ENCODE peak calls at places on chromosome 7, in six cellular contexts. One of them, this sample, is unnamed.

GRCh38 chr7:6117533-6117932 is 86.4 kb downstream of the ANKRD61 start:
- DNase-seq in K562: no peak
- DNase-seq in HepG2: no peak
- DNase-seq in GM12878: no peak
- DNase-seq in H1: no peak
- DNase-seq in GM12892: no peak
- DNase-seq in this sample: no peak

GRCh38 chr7:39360766-39361165 is 205.4 kb upstream of the YAE1 start:
- DNase-seq in H1: no peak
- DNase-seq in GM12878: no peak
- DNase-seq in K562: no peak
- DNase-seq in HepG2: no peak
- DNase-seq in GM12892: no peak
- DNase-seq in this sample: no peak

GRCh38 chr7:38318803-38319416 is 45.5 kb upstream of the TARP start:
- DNase-seq in H1: peak; percentile 83
- DNase-seq in K562: peak; percentile 55
- DNase-seq in HepG2: peak; percentile 23
- DNase-seq in GM12878: no peak
- DNase-seq in GM12892: peak; percentile 34
- DNase-seq in this sample: peak; percentile 35

GRCh38 chr7:24715661-24716479 is 41.4 kb downstream of the GSDME start:
- DNase-seq in H1: no peak
- DNase-seq in K562: peak; percentile 57
- DNase-seq in GM12892: no peak
- DNase-seq in HepG2: peak; percentile 21
- DNase-seq in GM12878: peak; percentile 61
- DNase-seq in this sample: no peak

GRCh38 chr7:128036226-128036940 is 5.1 kb upstream of the LRRC4 start:
- DNase-seq in GM12878: peak; percentile 32
- DNase-seq in K562: no peak
- DNase-seq in GM12892: no peak
- DNase-seq in H1: no peak
- DNase-seq in HepG2: no peak
- DNase-seq in this sample: no peak

GRCh38 chr7:77989981-77990566 is 191.5 kb downstream of the PHTF2 start:
- DNase-seq in K562: peak; percentile 45
- DNase-seq in H1: no peak
- DNase-seq in GM12878: no peak
- DNase-seq in HepG2: no peak
- DNase-seq in GM12892: no peak
- DNase-seq in this sample: no peak

GRCh38 chr7:33286521-33286920 is 157.2 kb downstream of the BBS9 start:
- DNase-seq in HepG2: no peak
- DNase-seq in K562: no peak
- DNase-seq in GM12892: no peak
- DNase-seq in GM12878: no peak
- DNase-seq in H1: no peak
- DNase-seq in this sample: no peak

GRCh38 chr7:153382591-153383225 is 623.2 kb downstream of the ACTR3B start:
- DNase-seq in H1: no peak
- DNase-seq in GM12878: no peak
- DNase-seq in K562: no peak
- DNase-seq in HepG2: no peak
- DNase-seq in GM12892: no peak
- DNase-seq in this sample: no peak

GRCh38 chr7:44210107-44210506 is 9.3 kb downstream of the YKT6 start:
- DNase-seq in K562: no peak
- DNase-seq in HepG2: no peak
- DNase-seq in GM12892: no peak
- DNase-seq in H1: no peak
- DNase-seq in GM12878: no peak
- DNase-seq in this sample: no peak

GRCh38 chr7:35993663-35994622 is 159.1 kb upstream of the EEPD1 start:
- DNase-seq in K562: no peak
- DNase-seq in GM12878: no peak
- DNase-seq in H1: no peak
- DNase-seq in HepG2: peak; percentile 30
- DNase-seq in GM12892: no peak
- DNase-seq in this sample: no peak

GRCh38 chr7:123738356-123738755 is 10.4 kb downstream of the WASL start:
- DNase-seq in GM12878: no peak
- DNase-seq in GM12892: no peak
- DNase-seq in K562: no peak
- DNase-seq in H1: no peak
- DNase-seq in HepG2: peak; percentile 87
- DNase-seq in this sample: no peak

GRCh38 chr7:130951976-130952313 is 217.9 kb upstream of the KLF14 start:
- DNase-seq in HepG2: no peak
- DNase-seq in GM12892: no peak
- DNase-seq in GM12878: no peak
- DNase-seq in K562: no peak
- DNase-seq in H1: no peak
- DNase-seq in this sample: no peak

GRCh38 chr7:106284516-106285050 is at the start of gene NAMPT:
- DNase-seq in HepG2: no peak
- DNase-seq in K562: peak; percentile 70
- DNase-seq in GM12892: no peak
- DNase-seq in H1: no peak
- DNase-seq in GM12878: no peak
- DNase-seq in this sample: no peak

GRCh38 chr7:94649313-94649924 is 6.5 kb downstream of the SGCE start:
- DNase-seq in K562: no peak
- DNase-seq in GM12878: no peak
- DNase-seq in HepG2: no peak
- DNase-seq in GM12892: no peak
- DNase-seq in H1: no peak
- DNase-seq in this sample: no peak

GRCh38 chr7:30276203-30276900 is 8.0 kb upstream of the ZNRF2 start:
- DNase-seq in GM12892: no peak
- DNase-seq in GM12878: no peak
- DNase-seq in HepG2: peak; percentile 67
- DNase-seq in K562: peak; percentile 57
- DNase-seq in H1: peak; percentile 15
- DNase-seq in this sample: no peak

GRCh38 chr7:71761336-71761735 is 629.4 kb downstream of the GALNT17 start:
- DNase-seq in GM12878: no peak
- DNase-seq in H1: no peak
- DNase-seq in K562: no peak
- DNase-seq in GM12892: no peak
- DNase-seq in HepG2: no peak
- DNase-seq in this sample: no peak

GRCh38 chr7:44981035-44981706 is 2.4 kb upstream of the MYO1G start:
- DNase-seq in K562: no peak
- DNase-seq in H1: no peak
- DNase-seq in GM12878: no peak
- DNase-seq in GM12892: no peak
- DNase-seq in HepG2: no peak
- DNase-seq in this sample: no peak

GRCh38 chr7:99224263-99224947 is 16.5 kb upstream of the KPNA7 start:
- DNase-seq in HepG2: peak; percentile 54
- DNase-seq in K562: peak; percentile 84
- DNase-seq in GM12892: no peak
- DNase-seq in H1: no peak
- DNase-seq in GM12878: peak; percentile 1
- DNase-seq in this sample: no peak

GRCh38 chr7:141688038-141688437 is 13.9 kb downstream of the DENND11 start:
- DNase-seq in HepG2: no peak
- DNase-seq in H1: no peak
- DNase-seq in K562: no peak
- DNase-seq in GM12878: no peak
- DNase-seq in GM12892: no peak
- DNase-seq in this sample: no peak

GRCh38 chr7:141686670-141687069 is 15.3 kb downstream of the DENND11 start:
- DNase-seq in GM12892: no peak
- DNase-seq in H1: no peak
- DNase-seq in HepG2: no peak
- DNase-seq in K562: no peak
- DNase-seq in GM12878: no peak
- DNase-seq in this sample: no peak

GRCh38 chr7:141686074-141686473 is 15.9 kb downstream of the DENND11 start:
- DNase-seq in HepG2: no peak
- DNase-seq in K562: no peak
- DNase-seq in GM12878: no peak
- DNase-seq in H1: no peak
- DNase-seq in GM12892: no peak
- DNase-seq in this sample: no peak

DNA sequence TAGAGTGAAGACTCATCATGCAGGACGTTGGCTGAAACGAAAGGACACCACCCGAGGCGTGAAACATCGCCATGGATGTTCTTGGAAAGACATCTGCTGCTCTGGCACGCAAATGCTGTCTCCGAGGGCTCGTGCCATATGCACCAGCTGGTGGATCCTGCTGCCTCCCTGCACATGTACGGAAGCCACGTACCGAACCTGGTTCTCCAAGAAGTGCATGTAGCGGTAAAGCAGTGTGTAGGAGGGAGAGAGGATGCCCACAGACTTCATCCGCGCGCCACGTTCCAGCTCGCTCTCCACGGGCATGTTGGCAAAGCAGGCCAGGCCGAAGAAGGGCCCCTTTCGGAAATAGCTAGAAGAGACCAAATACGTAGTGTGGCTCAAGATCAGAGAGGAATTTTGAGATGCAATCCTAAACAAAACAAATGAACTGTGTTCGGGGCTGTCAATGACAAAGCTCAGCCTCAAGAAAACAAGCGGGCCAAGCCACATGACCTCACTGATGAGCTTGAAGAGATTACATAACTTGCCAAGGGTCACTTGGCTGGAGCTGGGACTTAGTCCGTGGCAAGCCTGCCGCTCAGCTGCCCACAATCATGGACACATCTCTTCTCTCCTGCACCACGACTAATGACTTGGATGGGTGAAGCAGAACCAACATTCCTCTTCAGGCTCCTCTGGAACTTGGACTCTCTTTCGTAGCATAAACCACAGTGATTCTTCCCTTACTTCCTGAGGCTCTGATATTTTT is 16.5 kb downstream of the DENND11 start:
- DNase-seq in GM12878: no peak
- DNase-seq in H1: no peak
- DNase-seq in GM12892: no peak
- DNase-seq in K562: no peak
- DNase-seq in HepG2: no peak
- DNase-seq in this sample: no peak
- TF ChIP-seq TAF1 in GM12878: no peak
- TF ChIP-seq TAF1 in H1: no peak
- TF ChIP-seq TAF1 in GM12892: no peak
- TF ChIP-seq TAF1 in K562: no peak
- TF ChIP-seq TAF1 in HepG2: no peak
- TF ChIP-seq TAF1 in this sample: no peak

GRCh38 chr7:129370812-129371211 is 63.4 kb upstream of the STRIP2 start:
- DNase-seq in GM12892: no peak
- DNase-seq in HepG2: no peak
- DNase-seq in K562: peak; percentile 29
- DNase-seq in H1: no peak
- DNase-seq in GM12878: no peak
- DNase-seq in this sample: no peak

GRCh38 chr7:129367349-129367699 is 66.9 kb upstream of the STRIP2 start:
- DNase-seq in GM12878: no peak
- DNase-seq in HepG2: no peak
- DNase-seq in GM12892: no peak
- DNase-seq in K562: no peak
- DNase-seq in H1: no peak
- DNase-seq in this sample: no peak

GRCh38 chr7:129362528-129362927 is 71.7 kb upstream of the STRIP2 start:
- DNase-seq in HepG2: no peak
- DNase-seq in GM12892: no peak
- DNase-seq in K562: no peak
- DNase-seq in GM12878: no peak
- DNase-seq in H1: no peak
- DNase-seq in this sample: no peak

GRCh38 chr7:129368389-129368986 is 65.7 kb upstream of the STRIP2 start:
- DNase-seq in K562: peak; percentile 22
- DNase-seq in GM12892: no peak
- DNase-seq in HepG2: no peak
- DNase-seq in GM12878: peak; percentile 55
- DNase-seq in H1: no peak
- DNase-seq in this sample: no peak

DNA sequence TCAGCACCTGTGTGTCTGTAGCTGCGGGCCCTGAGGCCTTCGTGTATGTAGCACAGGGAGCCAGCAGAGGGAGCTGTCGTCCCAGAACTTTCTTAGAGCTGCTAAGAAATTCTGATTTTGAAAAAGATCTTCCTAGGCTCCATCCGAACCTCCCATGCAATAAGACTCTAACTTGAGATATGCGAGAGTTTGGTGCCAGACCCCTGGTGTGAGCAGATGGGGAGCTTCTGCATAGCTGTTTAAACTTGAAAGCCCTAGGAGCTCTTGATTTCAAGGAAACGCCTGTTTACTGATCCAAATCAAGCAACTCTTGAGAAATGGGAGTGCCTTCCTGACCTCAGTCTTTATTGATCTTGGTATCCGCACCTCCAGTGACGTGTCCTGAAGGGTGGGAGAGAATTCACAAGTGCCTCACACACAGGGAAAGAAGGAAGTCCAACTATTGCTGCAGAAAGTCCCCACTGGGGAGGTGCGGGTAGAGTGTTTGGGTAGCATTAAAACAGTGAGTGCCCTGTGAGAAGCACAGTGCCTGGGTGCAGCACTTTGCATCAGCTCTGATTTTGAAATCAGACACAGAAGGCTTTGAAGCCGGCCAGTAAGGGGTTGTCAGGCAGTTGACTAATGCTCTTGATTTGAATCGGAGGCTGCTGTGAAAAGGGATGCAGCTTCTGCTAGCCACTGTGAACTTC is 66.4 kb upstream of the STRIP2 start:
- DNase-seq in HepG2: peak; percentile 36
- DNase-seq in K562: peak; percentile 81
- DNase-seq in GM12878: peak; percentile 57
- DNase-seq in GM12892: peak; percentile 28
- DNase-seq in H1: peak; percentile 69
- DNase-seq in this sample: peak; percentile 46
- TF ChIP-seq POLR2A in HepG2: no peak
- TF ChIP-seq POLR2A in K562: no peak
- TF ChIP-seq POLR2A in GM12878: peak; percentile 44
- TF ChIP-seq POLR2A in GM12892: peak; percentile 8
- TF ChIP-seq POLR2A in H1: no peak
- TF ChIP-seq POLR2A in this sample: no peak

DNA sequence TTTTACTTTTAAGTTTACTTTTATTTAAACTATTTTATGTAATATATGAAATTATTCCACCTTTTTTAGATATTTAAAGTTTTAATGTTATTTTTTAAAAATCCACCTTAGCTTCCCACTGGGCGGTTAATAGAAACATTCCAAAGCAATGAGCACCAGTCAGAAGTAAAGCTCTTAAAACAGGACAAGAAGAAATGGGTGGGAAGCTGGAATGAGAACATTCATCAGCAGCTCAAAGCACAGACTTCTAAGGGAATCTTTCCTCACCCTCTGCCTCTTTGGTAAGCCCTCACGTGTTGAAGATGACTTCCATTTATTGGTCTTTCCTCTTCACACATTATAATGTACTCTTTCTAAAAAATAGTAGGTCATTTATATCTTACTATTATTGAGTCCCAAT is 3.1 kb downstream of the AGMO start:
- DNase-seq in H1: no peak
- DNase-seq in K562: no peak
- DNase-seq in GM12892: no peak
- DNase-seq in HepG2: no peak
- DNase-seq in GM12878: no peak
- DNase-seq in this sample: no peak
- TF ChIP-seq TAF1 in H1: no peak
- TF ChIP-seq TAF1 in K562: no peak
- TF ChIP-seq TAF1 in GM12892: no peak
- TF ChIP-seq TAF1 in HepG2: no peak
- TF ChIP-seq TAF1 in GM12878: no peak
- TF ChIP-seq TAF1 in this sample: no peak

GRCh38 chr7:54758702-54759665 is at the start of gene SEC61G:
- DNase-seq in HepG2: peak; percentile 93
- DNase-seq in H1: peak; percentile 90
- DNase-seq in GM12878: peak; percentile 90
- DNase-seq in K562: peak; percentile 94
- DNase-seq in GM12892: peak; percentile 82
- DNase-seq in this sample: peak; percentile 81
- TF ChIP-seq POLR2A in HepG2: peak; percentile 90
- TF ChIP-seq POLR2A in H1: peak; percentile 90
- TF ChIP-seq POLR2A in GM12878: peak; percentile 92
- TF ChIP-seq POLR2A in K562: peak; percentile 97
- TF ChIP-seq POLR2A in GM12892: peak; percentile 96
- TF ChIP-seq POLR2A in this sample: peak; percentile 92